ENCODE peak calls at places on chromosome 21, in eight cellular contexts. One of them, this sample, is unnamed.

GRCh38 chr21:42680429-42680828 is 27.0 kb downstream of the PDE9A start:
- DNase-seq in GM19239: no peak
- DNase-seq in EL: no peak
- DNase-seq in NCI-H2107: no peak
- DNase-seq in activated T-helper 1 cell treated with Interleukin-2 at 50 U/mL for 16 hours: no peak
- DNase-seq in SJSA1: no peak
- DNase-seq in SK-N-SH: no peak
- DNase-seq in GM10248: no peak
- DNase-seq in this sample: no peak

GRCh38 chr21:37153193-37153934 is 80.3 kb downstream of the TTC3 start:
- DNase-seq in SK-N-SH: no peak
- DNase-seq in GM10248: no peak
- DNase-seq in activated T-helper 1 cell treated with Interleukin-2 at 50 U/mL for 16 hours: no peak
- DNase-seq in EL: peak
- DNase-seq in GM19239: no peak
- DNase-seq in NCI-H2107: no peak
- DNase-seq in SJSA1: no peak
- DNase-seq in this sample: no peak

GRCh38 chr21:32336711-32337110 is 38.1 kb downstream of the MRAP start:
- DNase-seq in GM10248: no peak
- DNase-seq in SK-N-SH: no peak
- DNase-seq in SJSA1: no peak
- DNase-seq in EL: peak
- DNase-seq in activated T-helper 1 cell treated with Interleukin-2 at 50 U/mL for 16 hours: no peak
- DNase-seq in NCI-H2107: no peak
- DNase-seq in GM19239: no peak
- DNase-seq in this sample: no peak

GRCh38 chr21:38531142-38531541 is 32.9 kb upstream of the ERG start:
- DNase-seq in activated T-helper 1 cell treated with Interleukin-2 at 50 U/mL for 16 hours: no peak
- DNase-seq in EL: no peak
- DNase-seq in GM19239: no peak
- DNase-seq in SJSA1: no peak
- DNase-seq in NCI-H2107: no peak
- DNase-seq in GM10248: no peak
- DNase-seq in SK-N-SH: no peak
- DNase-seq in this sample: no peak

GRCh38 chr21:44483288-44484237 is 28.3 kb downstream of the LRRC3 start:
- DNase-seq in GM10248: no peak
- DNase-seq in SJSA1: no peak
- DNase-seq in EL: no peak
- DNase-seq in SK-N-SH: no peak
- DNase-seq in activated T-helper 1 cell treated with Interleukin-2 at 50 U/mL for 16 hours: no peak
- DNase-seq in GM19239: no peak
- DNase-seq in NCI-H2107: no peak
- DNase-seq in this sample: no peak

GRCh38 chr21:38903578-38904193 is 98.0 kb downstream of the ETS2 start:
- DNase-seq in NCI-H2107: no peak
- DNase-seq in GM10248: no peak
- DNase-seq in SJSA1: no peak
- DNase-seq in EL: no peak
- DNase-seq in GM19239: no peak
- DNase-seq in SK-N-SH: no peak
- DNase-seq in activated T-helper 1 cell treated with Interleukin-2 at 50 U/mL for 16 hours: no peak
- DNase-seq in this sample: no peak

GRCh38 chr21:17612565-17613241 is at the start of gene BTG3:
- DNase-seq in GM10248: peak
- DNase-seq in SK-N-SH: peak
- DNase-seq in activated T-helper 1 cell treated with Interleukin-2 at 50 U/mL for 16 hours: peak
- DNase-seq in GM19239: peak
- DNase-seq in EL: peak
- DNase-seq in NCI-H2107: peak
- DNase-seq in SJSA1: peak
- DNase-seq in this sample: peak

GRCh38 chr21:45790427-45790826 is 146.9 kb downstream of the PCBP3 start:
- DNase-seq in NCI-H2107: no peak
- DNase-seq in GM10248: no peak
- DNase-seq in activated T-helper 1 cell treated with Interleukin-2 at 50 U/mL for 16 hours: no peak
- DNase-seq in SK-N-SH: no peak
- DNase-seq in SJSA1: no peak
- DNase-seq in GM19239: no peak
- DNase-seq in EL: no peak
- DNase-seq in this sample: no peak

GRCh38 chr21:33308586-33309490 is 15.9 kb upstream of the IFNAR1 start:
- DNase-seq in GM19239: no peak
- DNase-seq in SK-N-SH: peak
- DNase-seq in NCI-H2107: peak
- DNase-seq in EL: no peak
- DNase-seq in activated T-helper 1 cell treated with Interleukin-2 at 50 U/mL for 16 hours: no peak
- DNase-seq in SJSA1: no peak
- DNase-seq in GM10248: no peak
- DNase-seq in this sample: peak

GRCh38 chr21:38771536-38771935 is 34.2 kb upstream of the ETS2 start:
- DNase-seq in GM19239: no peak
- DNase-seq in GM10248: no peak
- DNase-seq in SJSA1: no peak
- DNase-seq in SK-N-SH: no peak
- DNase-seq in activated T-helper 1 cell treated with Interleukin-2 at 50 U/mL for 16 hours: no peak
- DNase-seq in NCI-H2107: no peak
- DNase-seq in EL: peak
- DNase-seq in this sample: no peak

GRCh38 chr21:45859041-45859761 is 122.4 kb upstream of the COL6A1 start:
- DNase-seq in GM19239: no peak
- DNase-seq in EL: no peak
- DNase-seq in GM10248: no peak
- DNase-seq in activated T-helper 1 cell treated with Interleukin-2 at 50 U/mL for 16 hours: no peak
- DNase-seq in SJSA1: peak
- DNase-seq in NCI-H2107: no peak
- DNase-seq in SK-N-SH: no peak
- DNase-seq in this sample: peak

GRCh38 chr21:46645840-46646239 is 10.4 kb downstream of the PRMT2 start:
- DNase-seq in SJSA1: no peak
- DNase-seq in GM19239: no peak
- DNase-seq in NCI-H2107: no peak
- DNase-seq in EL: no peak
- DNase-seq in SK-N-SH: no peak
- DNase-seq in GM10248: no peak
- DNase-seq in activated T-helper 1 cell treated with Interleukin-2 at 50 U/mL for 16 hours: no peak
- DNase-seq in this sample: no peak

GRCh38 chr21:46304955-46305354 is 18.7 kb downstream of the C21orf58 start:
- DNase-seq in activated T-helper 1 cell treated with Interleukin-2 at 50 U/mL for 16 hours: no peak
- DNase-seq in GM10248: no peak
- DNase-seq in EL: no peak
- DNase-seq in SK-N-SH: no peak
- DNase-seq in SJSA1: no peak
- DNase-seq in GM19239: no peak
- DNase-seq in NCI-H2107: no peak
- DNase-seq in this sample: no peak

GRCh38 chr21:41926068-41926806 is 27.6 kb downstream of the C2CD2 start:
- DNase-seq in SJSA1: no peak
- DNase-seq in activated T-helper 1 cell treated with Interleukin-2 at 50 U/mL for 16 hours: no peak
- DNase-seq in NCI-H2107: peak
- DNase-seq in GM19239: peak
- DNase-seq in GM10248: peak
- DNase-seq in SK-N-SH: no peak
- DNase-seq in EL: peak
- DNase-seq in this sample: peak

GRCh38 chr21:45084881-45085536 is 10.6 kb downstream of the ADARB1 start:
- DNase-seq in GM19239: no peak
- DNase-seq in SK-N-SH: no peak
- DNase-seq in EL: no peak
- DNase-seq in activated T-helper 1 cell treated with Interleukin-2 at 50 U/mL for 16 hours: no peak
- DNase-seq in GM10248: no peak
- DNase-seq in SJSA1: no peak
- DNase-seq in NCI-H2107: no peak
- DNase-seq in this sample: no peak

GRCh38 chr21:25717491-25718139 is 17.1 kb downstream of the ATP5PF start:
- DNase-seq in EL: peak
- DNase-seq in activated T-helper 1 cell treated with Interleukin-2 at 50 U/mL for 16 hours: no peak
- DNase-seq in SJSA1: no peak
- DNase-seq in SK-N-SH: no peak
- DNase-seq in GM19239: no peak
- DNase-seq in NCI-H2107: no peak
- DNase-seq in GM10248: no peak
- DNase-seq in this sample: no peak

GRCh38 chr21:15688809-15689208 is 41.0 kb upstream of the USP25 start:
- DNase-seq in activated T-helper 1 cell treated with Interleukin-2 at 50 U/mL for 16 hours: no peak
- DNase-seq in NCI-H2107: no peak
- DNase-seq in SJSA1: no peak
- DNase-seq in GM19239: no peak
- DNase-seq in EL: peak
- DNase-seq in GM10248: no peak
- DNase-seq in SK-N-SH: no peak
- DNase-seq in this sample: no peak

GRCh38 chr21:16302851-16303282 is 573.1 kb downstream of the USP25 start:
- DNase-seq in SJSA1: no peak
- DNase-seq in NCI-H2107: no peak
- DNase-seq in GM19239: no peak
- DNase-seq in SK-N-SH: no peak
- DNase-seq in EL: peak
- DNase-seq in activated T-helper 1 cell treated with Interleukin-2 at 50 U/mL for 16 hours: no peak
- DNase-seq in GM10248: no peak
- DNase-seq in this sample: no peak

GRCh38 chr21:33643658-33644311 is 1.5 kb downstream of the ITSN1 start:
- DNase-seq in NCI-H2107: no peak
- DNase-seq in EL: peak
- DNase-seq in GM10248: no peak
- DNase-seq in GM19239: no peak
- DNase-seq in SK-N-SH: peak
- DNase-seq in activated T-helper 1 cell treated with Interleukin-2 at 50 U/mL for 16 hours: no peak
- DNase-seq in SJSA1: no peak
- DNase-seq in this sample: no peak

GRCh38 chr21:36699026-36699545 is at the start of gene SIM2:
- DNase-seq in SK-N-SH: peak
- DNase-seq in GM10248: peak
- DNase-seq in NCI-H2107: no peak
- DNase-seq in EL: peak
- DNase-seq in GM19239: no peak
- DNase-seq in SJSA1: no peak
- DNase-seq in activated T-helper 1 cell treated with Interleukin-2 at 50 U/mL for 16 hours: no peak
- DNase-seq in this sample: peak

GRCh38 chr21:32803651-32804050 is 32.1 kb upstream of the PAXBP1 start:
- DNase-seq in EL: peak
- DNase-seq in GM19239: no peak
- DNase-seq in SJSA1: no peak
- DNase-seq in NCI-H2107: no peak
- DNase-seq in SK-N-SH: no peak
- DNase-seq in GM10248: no peak
- DNase-seq in activated T-helper 1 cell treated with Interleukin-2 at 50 U/mL for 16 hours: no peak
- DNase-seq in this sample: no peak

GRCh38 chr21:45885597-45885929 is 96.0 kb upstream of the COL6A1 start:
- DNase-seq in NCI-H2107: no peak
- DNase-seq in EL: no peak
- DNase-seq in SJSA1: no peak
- DNase-seq in GM10248: no peak
- DNase-seq in activated T-helper 1 cell treated with Interleukin-2 at 50 U/mL for 16 hours: no peak
- DNase-seq in GM19239: no peak
- DNase-seq in SK-N-SH: no peak
- DNase-seq in this sample: no peak

GRCh38 chr21:33662046-33662445 is 19.7 kb downstream of the ITSN1 start:
- DNase-seq in GM10248: no peak
- DNase-seq in activated T-helper 1 cell treated with Interleukin-2 at 50 U/mL for 16 hours: no peak
- DNase-seq in NCI-H2107: no peak
- DNase-seq in GM19239: no peak
- DNase-seq in SK-N-SH: no peak
- DNase-seq in EL: no peak
- DNase-seq in SJSA1: no peak
- DNase-seq in this sample: no peak

GRCh38 chr21:34612557-34612956 is 2.4 kb downstream of the RCAN1 start:
- DNase-seq in activated T-helper 1 cell treated with Interleukin-2 at 50 U/mL for 16 hours: no peak
- DNase-seq in SK-N-SH: no peak
- DNase-seq in GM19239: no peak
- DNase-seq in GM10248: no peak
- DNase-seq in SJSA1: no peak
- DNase-seq in NCI-H2107: no peak
- DNase-seq in EL: no peak
- DNase-seq in this sample: no peak

GRCh38 chr21:45555557-45556301 is 13.5 kb upstream of the SLC19A1 start:
- DNase-seq in activated T-helper 1 cell treated with Interleukin-2 at 50 U/mL for 16 hours: no peak
- DNase-seq in GM19239: no peak
- DNase-seq in SJSA1: peak
- DNase-seq in NCI-H2107: no peak
- DNase-seq in GM10248: peak
- DNase-seq in EL: peak
- DNase-seq in SK-N-SH: peak
- DNase-seq in this sample: peak

GRCh38 chr21:42125571-42126544 is 54.7 kb downstream of the UMODL1 start:
- DNase-seq in SJSA1: no peak
- DNase-seq in SK-N-SH: no peak
- DNase-seq in GM19239: no peak
- DNase-seq in activated T-helper 1 cell treated with Interleukin-2 at 50 U/mL for 16 hours: no peak
- DNase-seq in GM10248: no peak
- DNase-seq in EL: peak
- DNase-seq in NCI-H2107: peak
- DNase-seq in this sample: no peak

GRCh38 chr21:38920631-38921398 is 115.1 kb downstream of the ETS2 start:
- DNase-seq in activated T-helper 1 cell treated with Interleukin-2 at 50 U/mL for 16 hours: no peak
- DNase-seq in GM19239: no peak
- DNase-seq in SK-N-SH: no peak
- DNase-seq in SJSA1: no peak
- DNase-seq in EL: peak
- DNase-seq in GM10248: no peak
- DNase-seq in NCI-H2107: no peak
- DNase-seq in this sample: no peak

GRCh38 chr21:15207635-15208370 is 143.0 kb upstream of the NRIP1 start:
- DNase-seq in SJSA1: no peak
- DNase-seq in EL: no peak
- DNase-seq in SK-N-SH: no peak
- DNase-seq in NCI-H2107: no peak
- DNase-seq in GM10248: no peak
- DNase-seq in GM19239: no peak
- DNase-seq in activated T-helper 1 cell treated with Interleukin-2 at 50 U/mL for 16 hours: no peak
- DNase-seq in this sample: no peak

GRCh38 chr21:41328660-41329300 is 12.2 kb downstream of the FAM3B start:
- DNase-seq in NCI-H2107: no peak
- DNase-seq in EL: peak
- DNase-seq in SJSA1: no peak
- DNase-seq in GM19239: no peak
- DNase-seq in SK-N-SH: no peak
- DNase-seq in activated T-helper 1 cell treated with Interleukin-2 at 50 U/mL for 16 hours: no peak
- DNase-seq in GM10248: no peak
- DNase-seq in this sample: no peak

GRCh38 chr21:45590726-45591618 is 48.7 kb upstream of the SLC19A1 start:
- DNase-seq in SK-N-SH: no peak
- DNase-seq in GM10248: peak
- DNase-seq in EL: peak
- DNase-seq in GM19239: peak
- DNase-seq in NCI-H2107: no peak
- DNase-seq in SJSA1: no peak
- DNase-seq in activated T-helper 1 cell treated with Interleukin-2 at 50 U/mL for 16 hours: peak
- DNase-seq in this sample: peak

GRCh38 chr21:44649701-44650100 is 3.5 kb downstream of the KRTAP10-11 start:
- DNase-seq in GM10248: no peak
- DNase-seq in NCI-H2107: no peak
- DNase-seq in activated T-helper 1 cell treated with Interleukin-2 at 50 U/mL for 16 hours: no peak
- DNase-seq in GM19239: no peak
- DNase-seq in SJSA1: no peak
- DNase-seq in EL: no peak
- DNase-seq in SK-N-SH: no peak
- DNase-seq in this sample: no peak

GRCh38 chr21:46434322-46434958 is 24.3 kb upstream of the DIP2A start:
- DNase-seq in NCI-H2107: no peak
- DNase-seq in EL: no peak
- DNase-seq in activated T-helper 1 cell treated with Interleukin-2 at 50 U/mL for 16 hours: no peak
- DNase-seq in GM19239: no peak
- DNase-seq in GM10248: no peak
- DNase-seq in SJSA1: no peak
- DNase-seq in SK-N-SH: no peak
- DNase-seq in this sample: no peak

GRCh38 chr21:41763398-41763931 is 3.4 kb downstream of the RIPK4 start:
- DNase-seq in EL: no peak
- DNase-seq in GM19239: no peak
- DNase-seq in GM10248: no peak
- DNase-seq in SK-N-SH: no peak
- DNase-seq in activated T-helper 1 cell treated with Interleukin-2 at 50 U/mL for 16 hours: no peak
- DNase-seq in SJSA1: no peak
- DNase-seq in NCI-H2107: peak
- DNase-seq in this sample: no peak

This sample was measured in naive thymus-derived CD4-positive, alpha-beta T cell.